ENCODE peak calls at places on chromosomes 7 and 10, in ten cellular contexts. F is Panc1, R is GM12878, N is right lobe of liver, S is fibroblast of lung, W is AG09309, X is transverse colon, Z is fibroblast of mammary gland, Q is DND-41, C is cardiac muscle cell. L is an unnamed sample.

GRCh38 chr7:19982841-19983835 is 209.7 kb upstream of the TMEM196 start:
- DNase-seq in F (no peak), R (peak), N (no peak), S (peak), W (peak), X (peak), Z (peak), Q (peak), C (peak), L (peak)

GRCh38 chr10:79185067-79185774 is 116.5 kb downstream of the ZMIZ1 start:
- DNase-seq in F (no peak), R (no peak), N (no peak), S (peak), W (no peak), X (no peak), Z (peak), Q (no peak), C (no peak), L (no peak)

GRCh38 chr7:84178013-84178412 is 16.6 kb downstream of the SEMA3A start:
- DNase-seq in F (no peak), R (no peak), N (no peak), S (no peak), W (no peak), X (no peak), Z (no peak), Q (no peak), C (no peak), L (no peak)

GRCh38 chr10:114398587-114399331 is 5.5 kb downstream of the AFAP1L2 start:
- DNase-seq in F (no peak), R (no peak), N (no peak), S (no peak), W (no peak), X (no peak), Z (no peak), Q (no peak), C (no peak), L (no peak)

GRCh38 chr10:93559490-93559889 is 7.0 kb upstream of the FFAR4 start:
- DNase-seq in F (no peak), R (no peak), N (no peak), S (no peak), W (no peak), X (no peak), Z (no peak), Q (no peak), C (no peak), L (no peak)

GRCh38 chr7:47651355-47652317 is 69.7 kb upstream of the TNS3 start:
- DNase-seq in F (no peak), R (no peak), N (no peak), S (peak), W (peak), X (no peak), Z (peak), Q (no peak), C (peak), L (peak)

GRCh38 chr7:50655020-50655419 is 89.8 kb upstream of the DDC start:
- DNase-seq in F (no peak), R (no peak), N (no peak), S (no peak), W (no peak), X (no peak), Z (no peak), Q (no peak), C (no peak), L (no peak)

GRCh38 chr7:118846977-118847376 is 622.5 kb downstream of the ANKRD7 start:
- DNase-seq in F (no peak), R (no peak), N (no peak), S (no peak), W (no peak), X (no peak), Z (no peak), Q (no peak), C (no peak), L (no peak)

GRCh38 chr10:80455461-80456345 is 1.6 kb downstream of the TSPAN14 start:
- DNase-seq in F (no peak), R (no peak), N (no peak), S (no peak), W (no peak), X (no peak), Z (no peak), Q (no peak), C (no peak), L (no peak)

GRCh38 chr10:739403-739802 is 49.9 kb upstream of the DIP2C start:
- DNase-seq in F (no peak), R (no peak), N (no peak), S (no peak), W (no peak), X (no peak), Z (no peak), Q (no peak), C (no peak), L (no peak)

GRCh38 chr7:40945788-40946187 is 757.1 kb downstream of the INHBA start:
- DNase-seq in F (no peak), R (no peak), N (no peak), S (no peak), W (no peak), X (no peak), Z (peak), Q (no peak), C (no peak), L (no peak)

GRCh38 chr7:44549457-44549856 is 8.3 kb upstream of the NPC1L1 start:
- DNase-seq in F (no peak), R (no peak), N (no peak), S (no peak), W (no peak), X (no peak), Z (no peak), Q (no peak), C (no peak), L (no peak)

GRCh38 chr7:3928727-3929515 is 627.9 kb downstream of the SDK1 start:
- DNase-seq in F (no peak), R (no peak), N (no peak), S (no peak), W (no peak), X (no peak), Z (no peak), Q (no peak), C (no peak), L (no peak)

GRCh38 chr10:28837613-28838390 is 160.5 kb downstream of the BAMBI start:
- DNase-seq in F (no peak), R (no peak), N (no peak), S (no peak), W (no peak), X (no peak), Z (no peak), Q (no peak), C (peak), L (no peak)

GRCh38 chr10:15352818-15353217 is 18.3 kb downstream of the FAM171A1 start:
- DNase-seq in F (no peak), R (no peak), N (no peak), S (no peak), W (no peak), X (no peak), Z (no peak), Q (no peak), C (no peak), L (no peak)

GRCh38 chr10:11849908-11850307 is 26.8 kb downstream of the PROSER2 start:
- DNase-seq in F (no peak), R (no peak), N (no peak), S (no peak), W (no peak), X (peak), Z (peak), Q (no peak), C (peak), L (no peak)

GRCh38 chr7:56578612-56579011 is 462.4 kb upstream of the NUPR2 start:
- DNase-seq in F (no peak), R (no peak), N (no peak), S (no peak), W (no peak), X (no peak), Z (no peak), Q (no peak), C (no peak), L (no peak)

GRCh38 chr10:124936813-124937212 is 5.1 kb upstream of the ZRANB1 start:
- DNase-seq in F (no peak), R (no peak), N (no peak), S (no peak), W (no peak), X (no peak), Z (no peak), Q (no peak), C (no peak), L (no peak)

GRCh38 chr10:70508912-70509366 is 30.4 kb downstream of the PALD1 start:
- DNase-seq in F (no peak), R (no peak), N (no peak), S (peak), W (no peak), X (peak), Z (no peak), Q (no peak), C (peak), L (no peak)

GRCh38 chr10:132099701-132100481 is 34.1 kb downstream of the JAKMIP3 start:
- DNase-seq in F (no peak), R (no peak), N (no peak), S (no peak), W (no peak), X (no peak), Z (no peak), Q (no peak), C (no peak), L (no peak)

GRCh38 chr7:96085953-96086352 is 235.9 kb downstream of the SLC25A13 start:
- DNase-seq in F (no peak), R (no peak), N (no peak), S (no peak), W (no peak), X (no peak), Z (no peak), Q (no peak), C (no peak), L (no peak)

GRCh38 chr10:88110355-88110754 is 246.9 kb downstream of the PTEN start:
- DNase-seq in F (peak), R (no peak), N (no peak), S (peak), W (no peak), X (no peak), Z (peak), Q (no peak), C (no peak), L (no peak)

GRCh38 chr10:70358446-70358845 is 24.0 kb downstream of the LRRC20 start:
- DNase-seq in F (no peak), R (no peak), N (no peak), S (no peak), W (no peak), X (no peak), Z (no peak), Q (no peak), C (no peak), L (no peak)

GRCh38 chr7:19491371-19491770 is 217.5 kb downstream of the POLR1F start:
- DNase-seq in F (no peak), R (no peak), N (no peak), S (no peak), W (no peak), X (no peak), Z (no peak), Q (no peak), C (no peak), L (no peak)

GRCh38 chr10:109866168-109866994 is 56.9 kb downstream of the XPNPEP1 start:
- DNase-seq in F (no peak), R (no peak), N (no peak), S (peak), W (no peak), X (no peak), Z (peak), Q (no peak), C (peak), L (no peak)

GRCh38 chr10:79102056-79102874 is 33.5 kb downstream of the ZMIZ1 start:
- DNase-seq in F (no peak), R (no peak), N (peak), S (peak), W (no peak), X (peak), Z (no peak), Q (peak), C (peak), L (peak)

GRCh38 chr10:93595378-93596288 is 5.4 kb downstream of the RBP4 start:
- DNase-seq in F (no peak), R (no peak), N (no peak), S (no peak), W (no peak), X (no peak), Z (no peak), Q (no peak), C (no peak), L (no peak)

GRCh38 chr10:115093286-115093775 is at the start of gene ATRNL1:
- DNase-seq in F (no peak), R (no peak), N (peak), S (peak), W (no peak), X (peak), Z (no peak), Q (no peak), C (peak), L (no peak)

GRCh38 chr7:6121141-6121540 is 90.0 kb downstream of the ANKRD61 start:
- DNase-seq in F (no peak), R (no peak), N (no peak), S (peak), W (no peak), X (no peak), Z (peak), Q (no peak), C (peak), L (no peak)

GRCh38 chr7:80834105-80834410 is 84.8 kb downstream of the SEMA3C start:
- DNase-seq in F (no peak), R (no peak), N (no peak), S (no peak), W (no peak), X (no peak), Z (no peak), Q (no peak), C (no peak), L (no peak)

GRCh38 chr10:74874649-74875048 is 48.2 kb downstream of the KAT6B start:
- DNase-seq in F (no peak), R (no peak), N (no peak), S (no peak), W (no peak), X (no peak), Z (no peak), Q (no peak), C (no peak), L (no peak)

GRCh38 chr7:116579322-116579721 is 54.5 kb downstream of the CAV1 start:
- DNase-seq in F (no peak), R (no peak), N (no peak), S (no peak), W (no peak), X (no peak), Z (no peak), Q (no peak), C (no peak), L (no peak)

GRCh38 chr10:110445871-110446270 is 51.8 kb upstream of the DUSP5 start:
- DNase-seq in F (no peak), R (no peak), N (no peak), S (no peak), W (no peak), X (no peak), Z (no peak), Q (no peak), C (no peak), L (no peak)

GRCh38 chr7:157627033-157627432 is 290.2 kb downstream of the DNAJB6 start:
- DNase-seq in F (no peak), R (no peak), N (no peak), S (no peak), W (no peak), X (no peak), Z (no peak), Q (no peak), C (no peak), L (no peak)

GRCh38 chr10:132193907-132194552 is 7.3 kb downstream of the DPYSL4 start:
- DNase-seq in F (no peak), R (no peak), N (no peak), S (no peak), W (no peak), X (no peak), Z (no peak), Q (peak), C (peak), L (no peak)

GRCh38 chr7:139121-139520 is 53.2 kb upstream of the FAM20C start:
- DNase-seq in F (no peak), R (no peak), N (no peak), S (no peak), W (no peak), X (no peak), Z (no peak), Q (no peak), C (no peak), L (no peak)

GRCh38 chr7:38163671-38164070 is 14.4 kb upstream of the STARD3NL start:
- DNase-seq in F (no peak), R (no peak), N (no peak), S (no peak), W (peak), X (no peak), Z (no peak), Q (no peak), C (no peak), L (no peak)

GRCh38 chr10:119675483-119676170 is 24.4 kb downstream of the BAG3 start:
- DNase-seq in F (no peak), R (no peak), N (no peak), S (no peak), W (no peak), X (no peak), Z (peak), Q (no peak), C (no peak), L (no peak)

DNA sequence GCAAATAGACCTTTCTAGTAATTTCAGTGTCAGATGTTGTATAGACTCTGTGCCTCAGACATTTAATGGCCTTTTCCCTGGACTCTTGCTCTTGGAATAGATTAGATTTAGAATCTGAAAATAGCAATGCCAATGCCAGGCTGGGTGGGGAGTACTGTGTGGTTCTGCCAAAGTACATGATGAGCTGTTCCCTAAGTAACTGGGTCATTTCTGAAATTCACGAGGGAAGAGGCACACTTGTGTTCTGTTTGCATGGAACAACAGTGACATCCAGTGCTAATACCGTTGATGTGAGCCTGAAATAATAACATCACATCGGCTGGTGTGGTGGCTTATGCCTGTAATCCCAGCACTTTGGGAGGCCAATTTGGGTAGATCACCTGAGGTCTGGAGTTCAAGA is 119.1 kb downstream of the MBL2 start:
- DNase-seq in F (no peak), R (no peak), N (no peak), S (peak), W (no peak), X (no peak), Z (no peak), Q (no peak), C (peak), L (no peak)
- TF ChIP-seq CTCF in F (peak), R (no peak), N (no peak), S (no peak), W (peak), X (no peak), Z (no peak), Q (no peak), C (no peak), L (no peak)

GRCh38 chr7:131623154-131623553 is 66.7 kb upstream of the PODXL start:
- DNase-seq in F (no peak), R (no peak), N (peak), S (no peak), W (no peak), X (peak), Z (no peak), Q (no peak), C (peak), L (no peak)

GRCh38 chr7:131626643-131627042 is 70.2 kb upstream of the PODXL start:
- DNase-seq in F (no peak), R (no peak), N (no peak), S (no peak), W (no peak), X (no peak), Z (no peak), Q (no peak), C (no peak), L (no peak)

GRCh38 chr7:131625817-131626372 is 69.5 kb upstream of the PODXL start:
- DNase-seq in F (peak), R (no peak), N (peak), S (peak), W (peak), X (no peak), Z (peak), Q (no peak), C (peak), L (no peak)

GRCh38 chr7:131621652-131622051 is 65.2 kb upstream of the PODXL start:
- DNase-seq in F (no peak), R (no peak), N (no peak), S (no peak), W (no peak), X (no peak), Z (no peak), Q (no peak), C (no peak), L (no peak)

GRCh38 chr7:131624536-131624935 is 68.1 kb upstream of the PODXL start:
- DNase-seq in F (no peak), R (no peak), N (no peak), S (no peak), W (no peak), X (no peak), Z (no peak), Q (no peak), C (no peak), L (no peak)
- H3K4me3 ChIP-seq in F (no peak), R (no peak), N (no peak), S (no peak), W (no peak), X (no peak), Z (no peak), Q (no peak), C (no peak), L (no peak)

DNA sequence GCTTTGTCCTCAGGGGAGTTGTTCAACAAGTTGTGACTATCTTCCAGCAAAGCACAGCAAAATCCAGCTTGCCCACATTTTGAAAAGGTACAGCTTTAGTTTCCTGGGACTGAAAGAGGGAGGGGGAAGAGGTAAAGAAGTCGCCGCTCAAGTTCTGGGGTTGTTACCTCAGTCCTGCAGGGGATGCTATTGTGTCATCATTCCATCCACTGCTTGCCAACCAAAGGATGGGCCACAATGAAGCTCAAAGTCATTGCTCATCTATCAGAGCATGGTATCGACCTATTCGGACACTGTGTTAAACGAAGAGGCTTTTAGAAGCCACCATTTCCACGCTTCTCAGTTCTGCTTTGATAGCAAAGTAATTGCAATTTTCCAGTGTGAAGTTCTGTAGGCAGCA is 34.3 kb downstream of the NPY start:
- DNase-seq in F (peak), R (no peak), N (no peak), S (no peak), W (no peak), X (no peak), Z (no peak), Q (no peak), C (no peak), L (no peak)
- TF ChIP-seq CTCF in F (peak), R (peak), N (peak), S (peak), W (no peak), X (no peak), Z (peak), Q (peak), C (no peak), L (peak)

GRCh38 chr10:98119891-98120290 is 14.6 kb upstream of the R3HCC1L start:
- DNase-seq in F (no peak), R (no peak), N (no peak), S (no peak), W (no peak), X (no peak), Z (no peak), Q (no peak), C (no peak), L (no peak)

GRCh38 chr10:98110356-98110755 is 24.1 kb upstream of the R3HCC1L start:
- DNase-seq in F (no peak), R (no peak), N (no peak), S (no peak), W (no peak), X (no peak), Z (no peak), Q (no peak), C (no peak), L (no peak)

DNA sequence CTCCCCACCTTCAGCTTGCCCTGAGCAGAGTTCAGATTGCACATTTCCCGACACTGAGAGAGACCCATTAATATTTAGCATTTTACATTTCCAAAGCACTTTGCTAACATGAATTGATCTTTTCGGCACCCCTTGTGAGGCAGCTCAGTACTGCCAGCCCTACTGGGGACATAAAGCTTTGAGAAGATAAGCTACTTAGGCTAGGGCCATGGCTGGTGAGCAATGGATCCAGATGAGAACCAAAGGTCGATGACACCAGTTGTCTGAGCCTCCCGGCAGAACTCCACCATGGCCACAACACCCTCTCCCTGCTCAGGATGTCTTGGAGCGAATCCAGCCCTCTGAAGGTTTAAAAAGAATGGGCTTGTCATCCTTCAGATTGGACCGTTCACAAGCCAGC is 19.1 kb upstream of the R3HCC1L start:
- DNase-seq in F (no peak), R (no peak), N (no peak), S (no peak), W (no peak), X (no peak), Z (no peak), Q (no peak), C (no peak), L (no peak)
- H3K4me3 ChIP-seq in F (no peak), R (no peak), N (no peak), S (no peak), W (no peak), X (no peak), Z (no peak), Q (no peak), C (no peak), L (no peak)